ENCODE peak calls at places on chromosomes 6 and 20, in eight cellular contexts. One of them, this sample, is unnamed. For H3K27me3, the result is how much of the 10 kb centered on the place peaks cover.

GRCh38 chr6:81570673-81571072 is 181.8 kb downstream of the TENT5A start:
- DNase-seq in colonic mucosa: no peak
- DNase-seq in BJ: no peak
- DNase-seq in upper lobe of left lung: no peak
- DNase-seq in heart left ventricle: no peak
- DNase-seq in heart right ventricle: no peak
- DNase-seq in lower lobe of right lung: no peak
- DNase-seq in AG04450: no peak
- DNase-seq in this sample: no peak

GRCh38 chr6:30881392-30881986 is 2.8 kb upstream of the DDR1 start:
- DNase-seq in colonic mucosa: no peak
- DNase-seq in BJ: no peak
- DNase-seq in upper lobe of left lung: no peak
- DNase-seq in heart left ventricle: no peak
- DNase-seq in heart right ventricle: no peak
- DNase-seq in lower lobe of right lung: no peak
- DNase-seq in AG04450: no peak
- DNase-seq in this sample: no peak

GRCh38 chr20:37360515-37361115 is 14.7 kb downstream of the SRC start:
- DNase-seq in colonic mucosa: no peak
- DNase-seq in BJ: no peak
- DNase-seq in upper lobe of left lung: no peak
- DNase-seq in heart left ventricle: no peak
- DNase-seq in heart right ventricle: no peak
- DNase-seq in lower lobe of right lung: no peak
- DNase-seq in AG04450: no peak
- DNase-seq in this sample: no peak

GRCh38 chr6:148509152-148509571 is 166.5 kb downstream of the SASH1 start:
- DNase-seq in colonic mucosa: no peak
- DNase-seq in BJ: no peak
- DNase-seq in upper lobe of left lung: no peak
- DNase-seq in heart left ventricle: no peak
- DNase-seq in heart right ventricle: no peak
- DNase-seq in lower lobe of right lung: no peak
- DNase-seq in AG04450: no peak
- DNase-seq in this sample: no peak

GRCh38 chr6:21220271-21220987 is 373.1 kb upstream of the SOX4 start:
- DNase-seq in colonic mucosa: no peak
- DNase-seq in BJ: no peak
- DNase-seq in upper lobe of left lung: no peak
- DNase-seq in heart left ventricle: no peak
- DNase-seq in heart right ventricle: no peak
- DNase-seq in lower lobe of right lung: no peak
- DNase-seq in AG04450: no peak
- DNase-seq in this sample: no peak

GRCh38 chr20:3712279-3712873 is at the start of gene SIGLEC1:
- DNase-seq in colonic mucosa: peak
- DNase-seq in BJ: no peak
- DNase-seq in upper lobe of left lung: no peak
- DNase-seq in heart left ventricle: peak
- DNase-seq in heart right ventricle: peak
- DNase-seq in lower lobe of right lung: peak
- DNase-seq in AG04450: no peak
- DNase-seq in this sample: no peak

GRCh38 chr6:68235192-68235812 is 399.8 kb upstream of the ADGRB3 start:
- DNase-seq in colonic mucosa: no peak
- DNase-seq in BJ: no peak
- DNase-seq in upper lobe of left lung: no peak
- DNase-seq in heart left ventricle: no peak
- DNase-seq in heart right ventricle: no peak
- DNase-seq in lower lobe of right lung: no peak
- DNase-seq in AG04450: no peak
- DNase-seq in this sample: no peak

GRCh38 chr6:3237761-3238662 is 10.6 kb upstream of the TUBB2B start:
- DNase-seq in colonic mucosa: no peak
- DNase-seq in BJ: no peak
- DNase-seq in upper lobe of left lung: no peak
- DNase-seq in heart left ventricle: no peak
- DNase-seq in heart right ventricle: no peak
- DNase-seq in lower lobe of right lung: no peak
- DNase-seq in AG04450: no peak
- DNase-seq in this sample: no peak

GRCh38 chr6:148272084-148272483 is 70.6 kb upstream of the SASH1 start:
- DNase-seq in colonic mucosa: no peak
- DNase-seq in BJ: peak
- DNase-seq in upper lobe of left lung: no peak
- DNase-seq in heart left ventricle: no peak
- DNase-seq in heart right ventricle: no peak
- DNase-seq in lower lobe of right lung: no peak
- DNase-seq in AG04450: peak
- DNase-seq in this sample: no peak

GRCh38 chr6:10510592-10511367 is 10.4 kb upstream of the GCNT2 start:
- DNase-seq in colonic mucosa: peak
- DNase-seq in BJ: no peak
- DNase-seq in upper lobe of left lung: no peak
- DNase-seq in heart left ventricle: peak
- DNase-seq in heart right ventricle: peak
- DNase-seq in lower lobe of right lung: peak
- DNase-seq in AG04450: no peak
- DNase-seq in this sample: no peak
- H3K4me3 ChIP-seq in colonic mucosa: peak
- H3K4me3 ChIP-seq in BJ: no peak
- H3K4me3 ChIP-seq in upper lobe of left lung: peak
- H3K4me3 ChIP-seq in heart left ventricle: peak
- H3K4me3 ChIP-seq in heart right ventricle: peak
- H3K4me3 ChIP-seq in lower lobe of right lung: peak
- H3K4me3 ChIP-seq in AG04450: no peak
- H3K4me3 ChIP-seq in this sample: no peak

GRCh38 chr20:1309439-1309847 is 19.5 kb downstream of the SDCBP2 start:
- DNase-seq in colonic mucosa: no peak
- DNase-seq in BJ: no peak
- DNase-seq in upper lobe of left lung: peak
- DNase-seq in heart left ventricle: no peak
- DNase-seq in heart right ventricle: no peak
- DNase-seq in lower lobe of right lung: no peak
- DNase-seq in AG04450: no peak
- DNase-seq in this sample: no peak
- TF ChIP-seq CTCF in colonic mucosa: no peak
- TF ChIP-seq CTCF in BJ: no peak
- TF ChIP-seq CTCF in upper lobe of left lung: no peak
- TF ChIP-seq CTCF in heart left ventricle: no peak
- TF ChIP-seq CTCF in heart right ventricle: no peak
- TF ChIP-seq CTCF in lower lobe of right lung: no peak
- TF ChIP-seq CTCF in AG04450: no peak
- TF ChIP-seq CTCF in this sample: no peak

GRCh38 chr20:50969912-50970311 is 11.3 kb downstream of the MOCS3 start:
- DNase-seq in colonic mucosa: no peak
- DNase-seq in BJ: no peak
- DNase-seq in upper lobe of left lung: no peak
- DNase-seq in heart left ventricle: no peak
- DNase-seq in heart right ventricle: no peak
- DNase-seq in lower lobe of right lung: no peak
- DNase-seq in AG04450: no peak
- DNase-seq in this sample: no peak

GRCh38 chr20:50967621-50968020 is 9.0 kb downstream of the MOCS3 start:
- DNase-seq in colonic mucosa: no peak
- DNase-seq in BJ: no peak
- DNase-seq in upper lobe of left lung: no peak
- DNase-seq in heart left ventricle: no peak
- DNase-seq in heart right ventricle: no peak
- DNase-seq in lower lobe of right lung: no peak
- DNase-seq in AG04450: no peak
- DNase-seq in this sample: no peak

GRCh38 chr20:50968289-50968688 is 9.7 kb downstream of the MOCS3 start:
- DNase-seq in colonic mucosa: no peak
- DNase-seq in BJ: no peak
- DNase-seq in upper lobe of left lung: no peak
- DNase-seq in heart left ventricle: no peak
- DNase-seq in heart right ventricle: no peak
- DNase-seq in lower lobe of right lung: no peak
- DNase-seq in AG04450: no peak
- DNase-seq in this sample: no peak

GRCh38 chr20:50969416-50969815 is 10.8 kb downstream of the MOCS3 start:
- DNase-seq in colonic mucosa: no peak
- DNase-seq in BJ: no peak
- DNase-seq in upper lobe of left lung: no peak
- DNase-seq in heart left ventricle: no peak
- DNase-seq in heart right ventricle: no peak
- DNase-seq in lower lobe of right lung: no peak
- DNase-seq in AG04450: no peak
- DNase-seq in this sample: no peak
- H3K27me3 ChIP-seq in colonic mucosa: under half
- H3K27me3 ChIP-seq in BJ: under half
- H3K27me3 ChIP-seq in upper lobe of left lung: under half
- H3K27me3 ChIP-seq in heart left ventricle: under half
- H3K27me3 ChIP-seq in heart right ventricle: under half
- H3K27me3 ChIP-seq in lower lobe of right lung: under half
- H3K27me3 ChIP-seq in AG04450: under half
- H3K27me3 ChIP-seq in this sample: under half

DNA sequence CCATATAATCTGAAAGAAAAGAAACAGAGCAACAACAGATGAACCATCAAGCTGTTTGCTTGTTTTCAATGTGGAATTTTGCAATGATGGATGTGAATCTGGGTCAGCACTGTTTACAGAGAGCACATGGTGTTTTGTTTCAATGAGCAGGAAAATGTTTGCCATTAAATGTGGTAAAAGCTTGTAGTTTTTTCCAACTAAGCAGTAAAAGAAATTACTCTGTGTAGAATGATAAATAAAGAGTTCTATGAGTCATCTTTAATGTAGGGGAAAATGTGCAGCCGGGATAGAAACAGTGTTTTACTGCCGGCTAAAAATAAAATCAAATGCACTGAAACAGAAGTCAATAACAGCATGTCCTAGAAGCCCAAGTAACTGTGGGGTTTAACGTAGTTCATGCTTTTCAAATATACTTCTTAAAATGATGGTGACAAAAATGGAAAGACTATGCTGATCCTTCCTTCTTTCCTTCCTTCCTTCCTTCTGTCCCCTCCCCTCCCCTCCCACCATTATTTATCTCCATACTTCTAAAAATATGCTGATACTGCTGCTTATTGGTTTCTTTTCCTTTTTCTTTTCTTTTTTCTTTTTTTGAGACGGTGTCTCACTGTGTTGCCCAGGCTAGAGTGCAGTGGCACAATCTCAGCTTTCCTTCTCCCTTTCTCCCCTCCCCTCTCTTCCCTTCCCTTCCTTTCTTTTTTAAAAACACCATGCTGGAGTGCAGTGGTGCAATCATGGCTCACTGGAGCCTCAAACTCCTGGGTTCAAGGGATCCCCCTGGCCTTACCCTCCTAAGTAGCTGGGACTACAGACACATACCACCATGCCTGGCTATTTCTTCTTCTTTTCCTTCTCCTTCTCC is 6.3 kb upstream of the NAA20 start:
- DNase-seq in colonic mucosa: no peak
- DNase-seq in BJ: peak
- DNase-seq in upper lobe of left lung: no peak
- DNase-seq in heart left ventricle: no peak
- DNase-seq in heart right ventricle: no peak
- DNase-seq in lower lobe of right lung: no peak
- DNase-seq in AG04450: peak
- DNase-seq in this sample: no peak
- H3K4me3 ChIP-seq in colonic mucosa: no peak
- H3K4me3 ChIP-seq in BJ: no peak
- H3K4me3 ChIP-seq in upper lobe of left lung: no peak
- H3K4me3 ChIP-seq in heart left ventricle: no peak
- H3K4me3 ChIP-seq in heart right ventricle: no peak
- H3K4me3 ChIP-seq in lower lobe of right lung: no peak
- H3K4me3 ChIP-seq in AG04450: peak
- H3K4me3 ChIP-seq in this sample: no peak

GRCh38 chr6:40587240-40588069 is at the start of gene LRFN2:
- DNase-seq in colonic mucosa: peak
- DNase-seq in BJ: no peak
- DNase-seq in upper lobe of left lung: peak
- DNase-seq in heart left ventricle: peak
- DNase-seq in heart right ventricle: peak
- DNase-seq in lower lobe of right lung: peak
- DNase-seq in AG04450: peak
- DNase-seq in this sample: peak
- TF ChIP-seq CTCF in colonic mucosa: peak
- TF ChIP-seq CTCF in BJ: peak
- TF ChIP-seq CTCF in upper lobe of left lung: peak
- TF ChIP-seq CTCF in heart left ventricle: peak
- TF ChIP-seq CTCF in heart right ventricle: peak
- TF ChIP-seq CTCF in lower lobe of right lung: peak
- TF ChIP-seq CTCF in AG04450: peak
- TF ChIP-seq CTCF in this sample: peak

GRCh38 chr6:100461273-100461919 is 3.3 kb downstream of the SIM1 start:
- DNase-seq in colonic mucosa: no peak
- DNase-seq in BJ: no peak
- DNase-seq in upper lobe of left lung: peak
- DNase-seq in heart left ventricle: no peak
- DNase-seq in heart right ventricle: no peak
- DNase-seq in lower lobe of right lung: no peak
- DNase-seq in AG04450: no peak
- DNase-seq in this sample: no peak
- H3K27me3 ChIP-seq in colonic mucosa: half or more
- H3K27me3 ChIP-seq in BJ: under half
- H3K27me3 ChIP-seq in upper lobe of left lung: under half
- H3K27me3 ChIP-seq in heart left ventricle: half or more
- H3K27me3 ChIP-seq in heart right ventricle: half or more
- H3K27me3 ChIP-seq in lower lobe of right lung: half or more
- H3K27me3 ChIP-seq in AG04450: half or more
- H3K27me3 ChIP-seq in this sample: under half

GRCh38 chr20:5600982-5601381 is 149.2 kb upstream of the SHLD1 start:
- DNase-seq in colonic mucosa: no peak
- DNase-seq in BJ: no peak
- DNase-seq in upper lobe of left lung: no peak
- DNase-seq in heart left ventricle: no peak
- DNase-seq in heart right ventricle: no peak
- DNase-seq in lower lobe of right lung: no peak
- DNase-seq in AG04450: no peak
- DNase-seq in this sample: no peak

GRCh38 chr20:5608104-5608447 is 142.1 kb upstream of the SHLD1 start:
- DNase-seq in colonic mucosa: peak
- DNase-seq in BJ: no peak
- DNase-seq in upper lobe of left lung: no peak
- DNase-seq in heart left ventricle: no peak
- DNase-seq in heart right ventricle: no peak
- DNase-seq in lower lobe of right lung: no peak
- DNase-seq in AG04450: no peak
- DNase-seq in this sample: no peak

GRCh38 chr20:5602346-5602745 is 147.9 kb upstream of the SHLD1 start:
- DNase-seq in colonic mucosa: no peak
- DNase-seq in BJ: no peak
- DNase-seq in upper lobe of left lung: no peak
- DNase-seq in heart left ventricle: no peak
- DNase-seq in heart right ventricle: no peak
- DNase-seq in lower lobe of right lung: no peak
- DNase-seq in AG04450: no peak
- DNase-seq in this sample: no peak

GRCh38 chr20:5608448-5609161 is 141.6 kb upstream of the SHLD1 start:
- DNase-seq in colonic mucosa: no peak
- DNase-seq in BJ: no peak
- DNase-seq in upper lobe of left lung: no peak
- DNase-seq in heart left ventricle: no peak
- DNase-seq in heart right ventricle: no peak
- DNase-seq in lower lobe of right lung: no peak
- DNase-seq in AG04450: no peak
- DNase-seq in this sample: peak

GRCh38 chr20:5606347-5606746 is 143.9 kb upstream of the SHLD1 start:
- DNase-seq in colonic mucosa: no peak
- DNase-seq in BJ: no peak
- DNase-seq in upper lobe of left lung: no peak
- DNase-seq in heart left ventricle: no peak
- DNase-seq in heart right ventricle: no peak
- DNase-seq in lower lobe of right lung: no peak
- DNase-seq in AG04450: no peak
- DNase-seq in this sample: no peak
- H3K4me3 ChIP-seq in colonic mucosa: no peak
- H3K4me3 ChIP-seq in BJ: no peak
- H3K4me3 ChIP-seq in upper lobe of left lung: peak
- H3K4me3 ChIP-seq in heart left ventricle: no peak
- H3K4me3 ChIP-seq in heart right ventricle: no peak
- H3K4me3 ChIP-seq in lower lobe of right lung: peak
- H3K4me3 ChIP-seq in AG04450: no peak
- H3K4me3 ChIP-seq in this sample: peak

This sample was measured in GM06990.